ENCODE peak calls at places on chromosomes 6 and 20, in seven cellular contexts. One of them, this sample, is unnamed.

GRCh38 chr6:107489636-107490567 is at the start of gene SOBP:
- DNase-seq in CD8-positive, alpha-beta memory T cell: peak
- DNase-seq in CD4-positive, alpha-beta memory T cell: peak
- DNase-seq in lung: peak
- DNase-seq in AG09319: no peak
- DNase-seq in SHP77 treated with DMSO at 0.1 percent for 48 hours: peak
- DNase-seq in Peyer's patch: peak
- DNase-seq in this sample: peak

GRCh38 chr20:25686081-25687077 is 10.3 kb downstream of the ZNF337 start:
- DNase-seq in CD8-positive, alpha-beta memory T cell: no peak
- DNase-seq in CD4-positive, alpha-beta memory T cell: peak
- DNase-seq in lung: no peak
- DNase-seq in AG09319: no peak
- DNase-seq in SHP77 treated with DMSO at 0.1 percent for 48 hours: peak
- DNase-seq in Peyer's patch: no peak
- DNase-seq in this sample: no peak

GRCh38 chr6:17001188-17001587 is 100.7 kb upstream of the STMND1 start:
- DNase-seq in CD8-positive, alpha-beta memory T cell: no peak
- DNase-seq in CD4-positive, alpha-beta memory T cell: no peak
- DNase-seq in lung: no peak
- DNase-seq in AG09319: no peak
- DNase-seq in SHP77 treated with DMSO at 0.1 percent for 48 hours: no peak
- DNase-seq in Peyer's patch: no peak
- DNase-seq in this sample: no peak

GRCh38 chr6:158142789-158143188 is 25.3 kb downstream of the SERAC1 start:
- DNase-seq in CD8-positive, alpha-beta memory T cell: no peak
- DNase-seq in CD4-positive, alpha-beta memory T cell: no peak
- DNase-seq in lung: peak
- DNase-seq in AG09319: peak
- DNase-seq in SHP77 treated with DMSO at 0.1 percent for 48 hours: no peak
- DNase-seq in Peyer's patch: no peak
- DNase-seq in this sample: peak

GRCh38 chr6:53347250-53347920 is 1.4 kb downstream of the ELOVL5 start:
- DNase-seq in CD8-positive, alpha-beta memory T cell: no peak
- DNase-seq in CD4-positive, alpha-beta memory T cell: peak
- DNase-seq in lung: no peak
- DNase-seq in AG09319: no peak
- DNase-seq in SHP77 treated with DMSO at 0.1 percent for 48 hours: no peak
- DNase-seq in Peyer's patch: no peak
- DNase-seq in this sample: peak

GRCh38 chr20:21714297-21715192 is 9.1 kb downstream of the PAX1 start:
- DNase-seq in CD8-positive, alpha-beta memory T cell: no peak
- DNase-seq in CD4-positive, alpha-beta memory T cell: no peak
- DNase-seq in lung: no peak
- DNase-seq in AG09319: no peak
- DNase-seq in SHP77 treated with DMSO at 0.1 percent for 48 hours: no peak
- DNase-seq in Peyer's patch: no peak
- DNase-seq in this sample: no peak

GRCh38 chr6:79137671-79138070 is 59.6 kb upstream of the PHIP start:
- DNase-seq in CD8-positive, alpha-beta memory T cell: no peak
- DNase-seq in CD4-positive, alpha-beta memory T cell: no peak
- DNase-seq in lung: no peak
- DNase-seq in AG09319: no peak
- DNase-seq in SHP77 treated with DMSO at 0.1 percent for 48 hours: no peak
- DNase-seq in Peyer's patch: no peak
- DNase-seq in this sample: peak

GRCh38 chr6:125188594-125189203 is 35.1 kb downstream of the TPD52L1 start:
- DNase-seq in CD8-positive, alpha-beta memory T cell: no peak
- DNase-seq in CD4-positive, alpha-beta memory T cell: no peak
- DNase-seq in lung: no peak
- DNase-seq in AG09319: no peak
- DNase-seq in SHP77 treated with DMSO at 0.1 percent for 48 hours: no peak
- DNase-seq in Peyer's patch: no peak
- DNase-seq in this sample: no peak

GRCh38 chr20:47921306-47922279 is 136.3 kb upstream of the SULF2 start:
- DNase-seq in CD8-positive, alpha-beta memory T cell: no peak
- DNase-seq in CD4-positive, alpha-beta memory T cell: no peak
- DNase-seq in lung: no peak
- DNase-seq in AG09319: no peak
- DNase-seq in SHP77 treated with DMSO at 0.1 percent for 48 hours: no peak
- DNase-seq in Peyer's patch: no peak
- DNase-seq in this sample: no peak

GRCh38 chr6:7535498-7535897 is 6.0 kb upstream of the DSP start:
- DNase-seq in CD8-positive, alpha-beta memory T cell: no peak
- DNase-seq in CD4-positive, alpha-beta memory T cell: no peak
- DNase-seq in lung: no peak
- DNase-seq in AG09319: no peak
- DNase-seq in SHP77 treated with DMSO at 0.1 percent for 48 hours: no peak
- DNase-seq in Peyer's patch: no peak
- DNase-seq in this sample: peak

GRCh38 chr6:133017581-133017980 is 203.2 kb downstream of the RPS12 start:
- DNase-seq in CD8-positive, alpha-beta memory T cell: no peak
- DNase-seq in CD4-positive, alpha-beta memory T cell: no peak
- DNase-seq in lung: no peak
- DNase-seq in AG09319: no peak
- DNase-seq in SHP77 treated with DMSO at 0.1 percent for 48 hours: no peak
- DNase-seq in Peyer's patch: no peak
- DNase-seq in this sample: peak

GRCh38 chr6:92577077-92577719 is 842.2 kb downstream of the EPHA7 start:
- DNase-seq in CD8-positive, alpha-beta memory T cell: no peak
- DNase-seq in CD4-positive, alpha-beta memory T cell: peak
- DNase-seq in lung: no peak
- DNase-seq in AG09319: no peak
- DNase-seq in SHP77 treated with DMSO at 0.1 percent for 48 hours: no peak
- DNase-seq in Peyer's patch: no peak
- DNase-seq in this sample: no peak

GRCh38 chr6:18307006-18307405 is 42.7 kb upstream of the DEK start:
- DNase-seq in CD8-positive, alpha-beta memory T cell: no peak
- DNase-seq in CD4-positive, alpha-beta memory T cell: no peak
- DNase-seq in lung: no peak
- DNase-seq in AG09319: no peak
- DNase-seq in SHP77 treated with DMSO at 0.1 percent for 48 hours: no peak
- DNase-seq in Peyer's patch: no peak
- DNase-seq in this sample: no peak

GRCh38 chr6:169890901-169891300 is 139.5 kb downstream of the ERMARD start:
- DNase-seq in CD8-positive, alpha-beta memory T cell: no peak
- DNase-seq in CD4-positive, alpha-beta memory T cell: no peak
- DNase-seq in lung: no peak
- DNase-seq in AG09319: no peak
- DNase-seq in SHP77 treated with DMSO at 0.1 percent for 48 hours: no peak
- DNase-seq in Peyer's patch: no peak
- DNase-seq in this sample: no peak